ENCODE peak calls at places on chromosomes 11 and 22, in four cellular contexts. U is HepG2, C is Panc1, O is K562. L is an unnamed sample.

GRCh38 chr11:104442320-104442719 is 278.4 kb upstream of the PDGFD start:
- DNase-seq in U (no peak), C (no peak), O (no peak), L (no peak)

GRCh38 chr11:115678942-115679341 is 174.7 kb upstream of the CADM1 start:
- DNase-seq in U (peak; percentile 37), C (no peak), O (no peak), L (no peak)

GRCh38 chr22:26744892-26745808 is 87.8 kb downstream of the MIAT start:
- DNase-seq in U (no peak), C (no peak), O (no peak), L (no peak)

GRCh38 chr22:46377566-46378498 is 42.3 kb downstream of the TRMU start:
- DNase-seq in U (peak; percentile 96), C (no peak), O (peak; percentile 21), L (peak; percentile 66)

GRCh38 chr11:107916671-107917241 is 11.5 kb upstream of the RAB39A start:
- DNase-seq in U (peak; percentile 19), C (peak; percentile 47), O (peak; percentile 37), L (no peak)

GRCh38 chr11:46247090-46247489 is 30.4 kb upstream of the CREB3L1 start:
- DNase-seq in U (no peak), C (no peak), O (no peak), L (no peak)

GRCh38 chr11:78551066-78551465 is 23.6 kb downstream of the NARS2 start:
- DNase-seq in U (no peak), C (no peak), O (no peak), L (no peak)

GRCh38 chr11:65160643-65161042 is 9.4 kb upstream of the SPDYC start:
- DNase-seq in U (no peak), C (no peak), O (no peak), L (no peak)

GRCh38 chr22:38069372-38070249 is 12.4 kb downstream of the PICK1 start:
- DNase-seq in U (no peak), C (no peak), O (peak; percentile 62), L (no peak)

DNA sequence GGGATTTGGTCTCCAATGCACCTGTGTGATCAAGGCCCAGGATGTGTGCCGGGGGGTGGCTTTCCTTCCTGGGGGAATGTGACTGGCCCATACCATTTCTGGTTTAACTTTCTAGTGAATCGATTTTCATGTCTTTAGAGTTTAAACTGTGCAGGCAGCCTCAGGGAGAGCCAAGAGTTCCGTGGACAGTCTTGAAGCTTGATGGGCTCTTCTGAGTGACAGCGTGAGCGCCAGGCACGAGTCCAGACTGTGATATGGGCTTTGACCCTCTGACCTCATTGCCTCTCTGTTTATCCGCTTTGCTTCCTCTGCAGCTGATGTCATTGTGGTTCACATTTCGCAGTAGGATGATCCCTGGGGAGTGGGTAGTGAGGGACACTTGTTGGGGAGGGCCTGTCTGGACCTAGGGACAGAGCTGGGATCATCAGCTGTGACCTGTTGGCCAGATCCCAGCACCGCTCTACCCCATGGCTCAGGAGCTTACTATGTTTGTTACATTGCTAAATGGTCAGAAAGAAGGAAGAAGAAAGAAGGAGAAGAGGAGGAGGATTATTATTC is 80.6 kb upstream of the CLDN5 start:
- DNase-seq in U (peak; percentile 27), C (no peak), O (peak; percentile 73), L (no peak)
- TF ChIP-seq TCF7L2 in U (no peak), C (no peak), O (no peak), L (no peak)

GRCh38 chr11:93532285-93532789 is 10.9 kb downstream of the SMCO4 start:
- DNase-seq in U (no peak), C (no peak), O (no peak), L (no peak)
- TF ChIP-seq TCF7L2 in U (no peak), C (no peak), O (no peak), L (no peak)

GRCh38 chr11:9757809-9758675 is 94.2 kb downstream of the SWAP70 start:
- DNase-seq in U (peak; percentile 63), C (peak; percentile 38), O (peak; percentile 90), L (peak; percentile 42)

GRCh38 chr11:9756878-9757277 is 93.0 kb downstream of the SWAP70 start:
- DNase-seq in U (no peak), C (no peak), O (no peak), L (no peak)

GRCh38 chr11:9760180-9760550 is 96.3 kb downstream of the SWAP70 start:
- DNase-seq in U (no peak), C (no peak), O (no peak), L (no peak)

GRCh38 chr11:9759519-9760179 is 95.8 kb downstream of the SWAP70 start:
- DNase-seq in U (peak; percentile 52), C (peak; percentile 100), O (peak; percentile 71), L (peak; percentile 96)

GRCh38 chr11:9758676-9759518 is 95.0 kb downstream of the SWAP70 start:
- DNase-seq in U (peak; percentile 53), C (peak; percentile 67), O (peak; percentile 76), L (peak; percentile 24)
- TF ChIP-seq TCF7L2 in U (no peak), C (no peak), O (no peak), L (peak; percentile 23)

DNA sequence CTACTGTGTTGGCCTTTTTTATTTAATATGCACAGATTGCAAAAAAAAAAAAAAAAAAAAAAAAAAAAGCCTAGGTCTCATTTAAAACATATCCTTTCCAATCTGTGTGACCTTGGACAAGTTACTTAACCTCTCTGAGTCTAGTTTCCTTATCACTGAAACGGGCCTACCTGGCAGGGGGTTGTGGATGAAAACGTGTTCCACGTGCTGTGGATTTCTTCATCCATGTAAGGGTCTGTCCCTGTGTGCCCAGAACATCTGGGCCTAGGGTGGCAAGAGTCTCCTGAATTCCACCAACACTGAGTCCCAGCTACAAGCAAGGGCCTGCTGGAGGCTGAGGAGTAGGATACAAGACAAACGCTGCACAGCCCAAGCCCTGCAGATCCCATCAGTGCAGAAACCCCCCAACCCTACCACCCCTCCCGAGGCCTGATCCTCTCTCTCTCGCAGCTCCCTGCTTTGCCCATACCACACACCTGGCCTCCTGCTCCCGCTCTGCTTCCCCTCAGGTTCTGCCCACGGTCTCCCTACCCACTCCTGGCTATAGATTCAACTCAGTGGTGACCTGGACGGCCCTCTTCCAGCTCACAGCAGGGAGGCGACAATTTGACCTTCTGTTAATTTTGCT is 4.7 kb upstream of the GNAZ start:
- DNase-seq in U (no peak), C (no peak), O (no peak), L (no peak)
- TF ChIP-seq TCF7L2 in U (no peak), C (no peak), O (no peak), L (no peak)

GRCh38 chr11:86115542-86116385 is 46.9 kb upstream of the PICALM start:
- DNase-seq in U (no peak), C (no peak), O (no peak), L (no peak)
- TF ChIP-seq TCF7L2 in U (no peak), C (no peak), O (no peak), L (no peak)

GRCh38 chr11:28598531-28598930 is 490.3 kb downstream of the METTL15 start:
- DNase-seq in U (no peak), C (no peak), O (no peak), L (no peak)

DNA sequence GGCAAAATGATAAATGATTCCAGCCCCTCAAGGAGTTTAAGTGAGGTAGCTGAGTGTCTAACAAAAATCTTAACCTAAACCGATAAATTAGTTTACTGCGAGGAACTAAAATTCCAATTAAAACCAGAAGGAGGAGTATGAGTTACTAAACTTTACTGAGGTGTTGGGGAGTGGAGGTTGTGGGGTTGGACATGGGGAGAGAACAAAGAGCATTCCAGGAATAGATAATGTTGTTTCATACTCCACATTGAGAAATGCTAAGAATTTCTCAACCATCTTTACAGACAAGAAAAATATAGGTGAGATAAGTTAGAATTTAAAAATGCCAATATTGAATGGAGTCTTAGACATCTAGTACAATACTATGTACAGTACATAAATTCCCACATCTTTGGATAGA is 488.6 kb downstream of the METTL15 start:
- DNase-seq in U (no peak), C (no peak), O (no peak), L (no peak)
- TF ChIP-seq TCF7L2 in U (no peak), C (no peak), O (no peak), L (no peak)

DNA sequence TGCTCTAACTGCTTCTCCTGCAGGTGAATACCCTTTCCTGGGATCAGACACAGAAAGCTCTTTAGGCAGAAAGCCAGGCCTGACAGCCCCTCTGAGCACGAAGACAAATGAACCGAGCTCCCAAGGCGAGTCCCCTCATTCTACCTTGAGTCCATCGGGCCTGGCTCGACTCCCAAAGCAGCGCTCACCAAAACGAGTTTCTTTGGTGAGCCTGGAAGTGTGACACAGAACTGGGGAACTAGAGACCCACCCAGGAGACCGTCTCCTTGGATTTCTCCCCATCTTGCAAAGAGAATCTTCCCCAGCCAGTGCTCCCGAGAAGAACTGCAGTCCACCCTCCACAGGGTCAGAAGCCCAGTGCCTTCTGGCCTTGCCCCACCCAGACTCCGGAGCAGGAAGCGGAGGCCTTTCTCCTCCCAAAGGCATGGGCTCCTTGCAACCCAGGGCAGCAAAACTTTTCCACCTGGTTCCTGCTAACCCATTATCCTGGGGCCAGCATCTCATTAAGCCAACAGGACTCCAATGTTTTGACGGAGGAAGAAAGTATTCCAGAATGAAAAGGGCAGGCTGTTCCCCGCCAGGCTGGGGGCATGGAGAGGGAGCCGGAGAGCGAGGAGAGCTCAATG is 88.2 kb downstream of the RTL6 start:
- DNase-seq in U (no peak), C (no peak), O (no peak), L (no peak)
- TF ChIP-seq TCF7L2 in U (no peak), C (no peak), O (no peak), L (no peak)